ENCODE peak calls at places on chromosomes 11 and 22, in seven cellular contexts. E, S, I, H, F, V and G are unnamed samples.

GRCh38 chr11:19793356-19793755 is 80.7 kb downstream of the NAV2 start:
- DNase-seq in E (no peak), S (no peak), I (no peak), H (no peak), F (no peak), V (no peak), G (no peak)

GRCh38 chr11:83480251-83480650 is 194.1 kb upstream of the CCDC90B start:
- DNase-seq in E (no peak), S (no peak), I (no peak), H (no peak), F (no peak), V (no peak), G (peak)

GRCh38 chr11:61542024-61542461 is 33.5 kb downstream of the LRRC10B start:
- DNase-seq in E (peak), S (no peak), I (no peak), H (no peak), F (no peak), V (no peak), G (no peak)

GRCh38 chr11:120929664-120930154 is 94.2 kb upstream of the TBCEL start:
- DNase-seq in E (peak), S (peak), I (peak), H (no peak), F (no peak), V (peak), G (peak)

GRCh38 chr11:116930177-116930576 is 92.8 kb upstream of the APOA1 start:
- DNase-seq in E (peak), S (no peak), I (no peak), H (no peak), F (no peak), V (no peak), G (peak)

GRCh38 chr11:127521413-127521812 is 520.8 kb upstream of the KIRREL3 start:
- DNase-seq in E (no peak), S (no peak), I (no peak), H (no peak), F (no peak), V (no peak), G (peak)

GRCh38 chr11:10483584-10483983 is 28.5 kb downstream of the AMPD3 start:
- DNase-seq in E (no peak), S (no peak), I (no peak), H (no peak), F (no peak), V (no peak), G (peak)

GRCh38 chr22:37417264-37417663 is 10.0 kb downstream of the ELFN2 start:
- DNase-seq in E (no peak), S (no peak), I (no peak), H (no peak), F (no peak), V (no peak), G (no peak)

GRCh38 chr11:100151944-100152343 is 535.1 kb upstream of the ARHGAP42 start:
- DNase-seq in E (peak), S (no peak), I (no peak), H (no peak), F (peak), V (no peak), G (peak)

GRCh38 chr22:37243402-37244113 is 511 bp downstream of the RAC2 start:
- DNase-seq in E (no peak), S (no peak), I (no peak), H (no peak), F (no peak), V (no peak), G (no peak)

GRCh38 chr11:72627594-72628281 is 46.5 kb downstream of the PDE2A start:
- DNase-seq in E (peak), S (peak), I (no peak), H (peak), F (no peak), V (no peak), G (no peak)

GRCh38 chr11:128544625-128545024 is 42.7 kb downstream of the ETS1 start:
- DNase-seq in E (peak), S (no peak), I (no peak), H (no peak), F (no peak), V (no peak), G (peak)

GRCh38 chr11:124758355-124759267 is 3.5 kb downstream of the ESAM start:
- DNase-seq in E (peak), S (no peak), I (peak), H (peak), F (peak), V (peak), G (peak)

GRCh38 chr11:108916290-108916689 is 251.4 kb downstream of the DDX10 start:
- DNase-seq in E (no peak), S (no peak), I (no peak), H (no peak), F (no peak), V (no peak), G (peak)

GRCh38 chr11:5004429-5005274 is 10.0 kb downstream of the OR51L1 start:
- DNase-seq in E (peak), S (no peak), I (no peak), H (no peak), F (no peak), V (peak), G (peak)

GRCh38 chr11:108758458-108758857 is 93.6 kb downstream of the DDX10 start:
- DNase-seq in E (no peak), S (no peak), I (no peak), H (no peak), F (no peak), V (no peak), G (no peak)

GRCh38 chr11:100855466-100856067 is 168.5 kb downstream of the ARHGAP42 start:
- DNase-seq in E (peak), S (no peak), I (no peak), H (no peak), F (no peak), V (peak), G (peak)

GRCh38 chr11:67024410-67024809 is 1.5 kb downstream of the SYT12 start:
- DNase-seq in E (no peak), S (no peak), I (peak), H (no peak), F (no peak), V (no peak), G (peak)

GRCh38 chr11:65623177-65623576 is 7.6 kb downstream of the PCNX3 start:
- DNase-seq in E (no peak), S (no peak), I (no peak), H (no peak), F (no peak), V (no peak), G (no peak)

GRCh38 chr11:17519031-17519430 is 25.2 kb downstream of the USH1C start:
- DNase-seq in E (peak), S (no peak), I (no peak), H (no peak), F (no peak), V (no peak), G (no peak)

GRCh38 chr22:38871360-38872171 is 450 bp downstream of the CBX6 start:
- DNase-seq in E (peak), S (no peak), I (peak), H (peak), F (no peak), V (no peak), G (peak)

GRCh38 chr22:50088096-50088495 is 1.7 kb upstream of the MOV10L1 start:
- DNase-seq in E (no peak), S (no peak), I (no peak), H (no peak), F (no peak), V (no peak), G (no peak)

GRCh38 chr11:61075891-61076290 is 26.4 kb upstream of the CD5 start:
- DNase-seq in E (peak), S (no peak), I (no peak), H (no peak), F (no peak), V (no peak), G (peak)

GRCh38 chr11:73236879-73237278 is 18.8 kb downstream of the P2RY2 start:
- DNase-seq in E (peak), S (no peak), I (no peak), H (no peak), F (no peak), V (peak), G (peak)

GRCh38 chr22:43919106-43919965 is 4.3 kb upstream of the PNPLA3 start:
- DNase-seq in E (no peak), S (no peak), I (no peak), H (no peak), F (no peak), V (no peak), G (peak)

GRCh38 chr11:69949327-69949726 is 128.8 kb upstream of the ANO1 start:
- DNase-seq in E (no peak), S (no peak), I (no peak), H (no peak), F (peak), V (no peak), G (peak)

GRCh38 chr22:19723165-19723989 is at the start of gene GP1BB:
- DNase-seq in E (no peak), S (no peak), I (no peak), H (no peak), F (no peak), V (no peak), G (peak)

GRCh38 chr11:124096364-124096763 is 18.9 kb upstream of the VWA5A start:
- DNase-seq in E (no peak), S (no peak), I (no peak), H (no peak), F (no peak), V (no peak), G (no peak)

GRCh38 chr22:26502688-26503561 is 9.3 kb downstream of the TFIP11 start:
- DNase-seq in E (peak), S (peak), I (peak), H (no peak), F (no peak), V (no peak), G (peak)

GRCh38 chr11:117095301-117096139 is 2.7 kb downstream of the SIK3 start:
- DNase-seq in E (no peak), S (peak), I (no peak), H (no peak), F (no peak), V (peak), G (peak)

GRCh38 chr11:120912504-120912903 is 111.4 kb upstream of the TBCEL start:
- DNase-seq in E (peak), S (peak), I (no peak), H (no peak), F (no peak), V (peak), G (peak)

GRCh38 chr11:110147965-110148709 is 54.9 kb downstream of the ZC3H12C start:
- DNase-seq in E (peak), S (no peak), I (no peak), H (no peak), F (no peak), V (no peak), G (peak)